ENCODE peak calls at places on chromosomes 6 and 20, in seven cellular contexts. G, A, D, P, U, O and H are unnamed samples.

GRCh38 chr20:14012671-14013070 is 17.4 kb downstream of the MACROD2 start:
- DNase-seq in P (no peak), A (no peak), O (no peak), U (no peak), G (no peak), D (no peak), H (no peak)

GRCh38 chr20:33119725-33120720 is 40.6 kb downstream of the BPIFB4 start:
- DNase-seq in P (no peak), A (no peak), G (no peak), U (no peak), O (no peak), D (peak; percentile 61), H (peak; percentile 19)

GRCh38 chr20:51696304-51697118 is 71.7 kb downstream of the ATP9A start:
- DNase-seq in G (no peak), P (no peak), U (no peak), D (peak; percentile 68), O (peak; percentile 32), A (no peak), H (peak; percentile 11)

GRCh38 chr6:142372348-142372747 is 70.5 kb downstream of the ADGRG6 start:
- DNase-seq in D (peak; percentile 95), P (peak; percentile 84), A (no peak), O (peak; percentile 30), U (no peak), G (no peak), H (no peak)

GRCh38 chr6:12351672-12352071 is 61.5 kb downstream of the EDN1 start:
- DNase-seq in A (peak; percentile 62), U (no peak), D (no peak), G (no peak), P (no peak), O (no peak), H (no peak)

GRCh38 chr6:126307859-126308258 is 32.1 kb upstream of the CENPW start:
- DNase-seq in P (no peak), O (no peak), D (peak; percentile 50), A (no peak), U (no peak), G (no peak), H (peak; percentile 69)

GRCh38 chr6:165793287-165793825 is 130.3 kb upstream of the PDE10A start:
- DNase-seq in D (no peak), G (no peak), U (no peak), O (no peak), P (no peak), A (no peak), H (no peak)

GRCh38 chr6:157726892-157727628 is 96.0 kb upstream of the SNX9 start:
- DNase-seq in O (no peak), G (no peak), A (no peak), U (no peak), D (no peak), P (no peak), H (no peak)

GRCh38 chr6:42790549-42791181 is 8.8 kb downstream of the BICRAL start:
- DNase-seq in A (peak; percentile 54), P (no peak), U (peak; percentile 56), D (no peak), G (no peak), O (no peak), H (no peak)

DNA sequence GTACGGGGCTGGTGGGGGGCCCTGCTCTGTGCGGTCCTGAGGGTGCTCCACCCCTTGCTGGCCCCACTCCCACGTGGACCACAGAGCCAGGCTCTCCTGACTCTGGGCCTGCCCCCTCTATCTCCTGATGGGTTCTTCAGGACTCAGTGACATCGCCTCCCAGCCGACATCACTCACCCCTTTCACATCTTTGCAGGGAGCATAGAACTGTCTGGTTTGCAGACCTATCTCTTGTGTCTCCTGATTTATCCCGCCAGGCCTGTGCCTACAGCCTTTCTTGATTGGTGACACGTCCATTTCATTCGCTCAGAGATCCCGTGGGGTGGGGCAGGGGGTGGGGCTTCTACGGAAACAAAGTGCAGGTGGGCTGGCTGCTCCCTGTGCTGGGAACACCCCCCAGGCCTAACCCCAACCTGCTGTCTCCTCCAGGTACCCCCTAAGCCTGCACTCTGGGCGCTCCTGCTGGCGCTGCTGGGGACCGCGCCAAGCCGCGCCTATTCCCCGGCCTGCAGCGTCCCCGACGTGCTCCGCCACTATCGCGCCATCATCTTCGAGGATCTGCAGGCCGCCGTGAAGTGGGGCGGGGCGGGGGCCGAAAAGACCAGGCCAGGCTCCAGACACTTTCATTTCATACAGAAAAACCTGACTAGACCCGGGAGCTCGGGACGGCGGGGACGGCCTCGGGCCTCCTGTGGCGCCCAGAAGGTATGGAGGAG is 1.7 kb downstream of the C20orf204 start:
- DNase-seq in U (no peak), A (peak; percentile 48), P (no peak), O (no peak), D (peak; percentile 21), G (no peak), H (no peak)
- TF ChIP-seq EZH2 in U (no peak), A (no peak), P (no peak), O (no peak), D (no peak), G (no peak), H (peak; percentile 39)

GRCh38 chr6:19831358-19831757 is 5.8 kb upstream of the ID4 start:
- DNase-seq in O (no peak), G (no peak), D (no peak), A (no peak), U (no peak), P (no peak), H (no peak)
- TF ChIP-seq EZH2phosphoT487 in O (no peak), G (no peak), D (no peak), A (no peak), U (no peak), P (no peak), H (no peak)

DNA sequence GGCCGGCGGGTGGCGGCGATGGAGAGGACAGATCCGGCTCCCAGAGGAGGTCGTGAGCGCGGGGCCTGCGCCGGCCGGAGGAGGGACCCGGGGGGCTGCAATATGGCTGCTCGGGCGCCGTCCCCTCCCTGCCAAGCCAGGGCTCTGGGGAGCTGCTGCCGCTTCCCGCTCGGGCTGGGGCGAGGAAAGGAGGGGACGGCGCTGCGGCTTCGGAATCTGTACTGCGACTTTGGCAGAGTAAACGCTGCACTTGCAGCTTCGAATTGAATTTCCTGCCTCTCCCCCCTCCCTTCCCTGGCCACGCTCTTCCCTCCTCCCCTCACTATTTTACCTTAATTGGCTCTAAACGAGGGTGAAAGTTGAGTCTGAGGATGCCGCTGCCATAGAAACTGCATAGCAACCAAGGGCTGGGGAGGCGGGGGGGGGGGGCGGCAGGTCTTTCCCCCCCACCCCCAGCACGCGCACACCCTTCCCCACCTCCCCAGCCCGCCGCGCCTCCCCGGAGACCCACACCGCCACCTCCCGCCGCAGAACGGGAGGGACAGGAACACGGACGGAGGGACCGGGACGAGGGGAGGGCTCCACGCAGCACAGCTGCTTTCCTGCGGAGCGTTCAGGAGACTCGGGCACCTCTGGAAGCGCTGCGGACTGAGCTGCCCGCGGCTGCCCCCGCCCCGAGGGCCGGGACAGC is 93.9 kb downstream of the RNASET2 start:
- DNase-seq in A (peak; percentile 83), P (no peak), D (no peak), G (no peak), O (peak; percentile 42), U (peak; percentile 76), H (peak; percentile 23)
- TF ChIP-seq EZH2 in A (no peak), P (no peak), D (no peak), G (no peak), O (peak; percentile 76), U (no peak), H (peak; percentile 59)

DNA sequence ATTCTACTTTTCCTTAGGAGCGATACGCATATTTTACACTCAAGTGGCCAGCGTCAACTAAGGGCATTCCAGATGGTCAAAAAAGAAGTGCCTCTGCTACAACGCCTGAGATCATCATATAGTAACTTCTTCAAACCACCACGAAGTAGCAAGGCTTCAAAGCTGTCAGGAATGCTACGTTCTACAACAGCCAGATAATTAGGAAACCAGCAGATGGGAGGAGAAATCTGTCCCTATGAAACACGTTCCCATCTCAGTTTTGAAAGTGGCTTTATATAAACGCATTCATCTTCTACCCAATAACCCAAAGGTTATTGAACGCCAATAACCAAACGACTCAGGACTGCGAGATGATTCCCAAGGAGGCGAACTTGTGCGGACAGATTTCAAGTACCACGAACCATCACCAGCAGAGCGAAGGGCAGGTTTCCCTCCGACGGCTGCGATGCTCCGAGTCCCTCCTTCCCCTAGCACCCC is 1.2 kb downstream of the ABHD12 start:
- DNase-seq in O (peak; percentile 27), P (no peak), A (peak; percentile 33), U (no peak), G (peak; percentile 18), D (peak; percentile 37), H (peak; percentile 70)
- TF ChIP-seq EZH2phosphoT487 in O (no peak), P (no peak), A (no peak), U (no peak), G (no peak), D (no peak), H (no peak)

GRCh38 chr20:18057106-18057993 is at the start of gene OVOL2:
- DNase-seq in D (peak; percentile 95), G (peak; percentile 48), A (peak; percentile 90), P (peak; percentile 60), O (peak; percentile 88), U (peak; percentile 46), H (peak; percentile 12)
- TF ChIP-seq EZH2 in D (no peak), G (no peak), A (peak; percentile 11), P (no peak), O (no peak), U (peak; percentile 66), H (peak; percentile 99)

GRCh38 chr20:54938707-54939106 is 463.3 kb downstream of the DOK5 start:
- DNase-seq in O (no peak), G (no peak), P (no peak), A (no peak), D (no peak), U (no peak), H (no peak)

DNA sequence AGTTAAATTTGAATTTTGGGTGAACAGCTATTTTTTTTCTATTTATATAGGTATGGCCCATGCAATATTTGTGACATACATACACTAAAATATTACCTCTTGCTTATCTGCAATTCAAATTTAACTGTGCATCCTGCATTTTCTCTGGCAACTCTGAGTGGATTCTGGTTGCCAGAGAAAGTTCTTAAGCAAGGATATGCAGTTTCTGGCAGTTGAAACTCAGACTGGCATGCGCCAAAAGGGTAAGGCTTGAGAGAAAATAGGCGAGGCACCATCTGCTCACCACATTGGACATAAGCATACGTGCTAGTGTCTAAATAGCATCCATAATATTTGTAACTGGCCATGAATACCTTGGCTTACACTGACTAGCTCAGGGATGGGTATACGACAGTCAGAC is 465.1 kb downstream of the DOK5 start:
- DNase-seq in U (no peak), D (no peak), A (no peak), O (no peak), G (no peak), P (no peak), H (no peak)
- TF ChIP-seq EZH2phosphoT487 in U (no peak), D (no peak), A (no peak), O (no peak), G (no peak), P (no peak), H (no peak)